ENCODE peak calls at places on chromosomes 7 and 10, in six cellular contexts. One of them, this sample, is unnamed.

GRCh38 chr10:105742184-105742583 is 1101.1 kb downstream of the SORCS3 start:
- DNase-seq in activated T-cell treated with anti-CD3 and anti-CD28 coated beads for 1 hour: no peak
- DNase-seq in NCI-H82: no peak
- DNase-seq in activated effector memory CD4-positive, alpha-beta T cell treated with anti-CD3 and anti-CD28 coated beads, Interleukin-2, amount 50 U/mL, for 16 hours: no peak
- DNase-seq in NCI-H1930: no peak
- DNase-seq in fibroblast of mammary gland: no peak
- DNase-seq in this sample: peak

GRCh38 chr7:260441-261281 is 29.3 kb upstream of the FOXL3 start:
- DNase-seq in activated T-cell treated with anti-CD3 and anti-CD28 coated beads for 1 hour: no peak
- DNase-seq in activated effector memory CD4-positive, alpha-beta T cell treated with anti-CD3 and anti-CD28 coated beads, Interleukin-2, amount 50 U/mL, for 16 hours: peak
- DNase-seq in fibroblast of mammary gland: no peak
- DNase-seq in NCI-H1930: no peak
- DNase-seq in NCI-H82: no peak
- DNase-seq in this sample: no peak

GRCh38 chr10:34273340-34273739 is 541.8 kb downstream of the PARD3 start:
- DNase-seq in NCI-H1930: no peak
- DNase-seq in fibroblast of mammary gland: no peak
- DNase-seq in activated effector memory CD4-positive, alpha-beta T cell treated with anti-CD3 and anti-CD28 coated beads, Interleukin-2, amount 50 U/mL, for 16 hours: no peak
- DNase-seq in NCI-H82: no peak
- DNase-seq in activated T-cell treated with anti-CD3 and anti-CD28 coated beads for 1 hour: no peak
- DNase-seq in this sample: no peak

GRCh38 chr7:135798104-135798503 is 49.5 kb upstream of the FAM180A start:
- DNase-seq in NCI-H82: no peak
- DNase-seq in activated T-cell treated with anti-CD3 and anti-CD28 coated beads for 1 hour: no peak
- DNase-seq in activated effector memory CD4-positive, alpha-beta T cell treated with anti-CD3 and anti-CD28 coated beads, Interleukin-2, amount 50 U/mL, for 16 hours: no peak
- DNase-seq in NCI-H1930: no peak
- DNase-seq in fibroblast of mammary gland: no peak
- DNase-seq in this sample: no peak

GRCh38 chr7:101470668-101471067 is 108.0 kb downstream of the COL26A1 start:
- DNase-seq in activated T-cell treated with anti-CD3 and anti-CD28 coated beads for 1 hour: no peak
- DNase-seq in NCI-H82: no peak
- DNase-seq in NCI-H1930: no peak
- DNase-seq in fibroblast of mammary gland: no peak
- DNase-seq in activated effector memory CD4-positive, alpha-beta T cell treated with anti-CD3 and anti-CD28 coated beads, Interleukin-2, amount 50 U/mL, for 16 hours: peak
- DNase-seq in this sample: no peak

GRCh38 chr10:95559466-95559865 is 1.7 kb downstream of the SORBS1 start:
- DNase-seq in fibroblast of mammary gland: no peak
- DNase-seq in activated effector memory CD4-positive, alpha-beta T cell treated with anti-CD3 and anti-CD28 coated beads, Interleukin-2, amount 50 U/mL, for 16 hours: no peak
- DNase-seq in NCI-H82: peak
- DNase-seq in activated T-cell treated with anti-CD3 and anti-CD28 coated beads for 1 hour: no peak
- DNase-seq in NCI-H1930: no peak
- DNase-seq in this sample: no peak

GRCh38 chr7:21550821-21551531 is 8.1 kb downstream of the DNAH11 start:
- DNase-seq in NCI-H1930: no peak
- DNase-seq in activated effector memory CD4-positive, alpha-beta T cell treated with anti-CD3 and anti-CD28 coated beads, Interleukin-2, amount 50 U/mL, for 16 hours: no peak
- DNase-seq in NCI-H82: no peak
- DNase-seq in activated T-cell treated with anti-CD3 and anti-CD28 coated beads for 1 hour: no peak
- DNase-seq in fibroblast of mammary gland: no peak
- DNase-seq in this sample: no peak

GRCh38 chr7:155166673-155167370 is 96.7 kb downstream of the HTR5A start:
- DNase-seq in activated T-cell treated with anti-CD3 and anti-CD28 coated beads for 1 hour: no peak
- DNase-seq in NCI-H1930: no peak
- DNase-seq in activated effector memory CD4-positive, alpha-beta T cell treated with anti-CD3 and anti-CD28 coated beads, Interleukin-2, amount 50 U/mL, for 16 hours: peak
- DNase-seq in NCI-H82: no peak
- DNase-seq in fibroblast of mammary gland: peak
- DNase-seq in this sample: peak

GRCh38 chr10:47094636-47095035 is 183.4 kb downstream of the PTPN20 start:
- DNase-seq in activated T-cell treated with anti-CD3 and anti-CD28 coated beads for 1 hour: no peak
- DNase-seq in NCI-H82: no peak
- DNase-seq in activated effector memory CD4-positive, alpha-beta T cell treated with anti-CD3 and anti-CD28 coated beads, Interleukin-2, amount 50 U/mL, for 16 hours: no peak
- DNase-seq in NCI-H1930: no peak
- DNase-seq in fibroblast of mammary gland: no peak
- DNase-seq in this sample: no peak

GRCh38 chr7:95691464-95691863 is 80.9 kb upstream of the DYNC1I1 start:
- DNase-seq in activated effector memory CD4-positive, alpha-beta T cell treated with anti-CD3 and anti-CD28 coated beads, Interleukin-2, amount 50 U/mL, for 16 hours: no peak
- DNase-seq in NCI-H82: no peak
- DNase-seq in activated T-cell treated with anti-CD3 and anti-CD28 coated beads for 1 hour: no peak
- DNase-seq in NCI-H1930: no peak
- DNase-seq in fibroblast of mammary gland: no peak
- DNase-seq in this sample: no peak

GRCh38 chr7:44217852-44218402 is 17.1 kb downstream of the YKT6 start:
- DNase-seq in NCI-H82: no peak
- DNase-seq in activated T-cell treated with anti-CD3 and anti-CD28 coated beads for 1 hour: no peak
- DNase-seq in fibroblast of mammary gland: no peak
- DNase-seq in activated effector memory CD4-positive, alpha-beta T cell treated with anti-CD3 and anti-CD28 coated beads, Interleukin-2, amount 50 U/mL, for 16 hours: no peak
- DNase-seq in NCI-H1930: no peak
- DNase-seq in this sample: no peak

GRCh38 chr10:43238462-43238861 is 28.4 kb downstream of the RASGEF1A start:
- DNase-seq in activated T-cell treated with anti-CD3 and anti-CD28 coated beads for 1 hour: no peak
- DNase-seq in fibroblast of mammary gland: no peak
- DNase-seq in activated effector memory CD4-positive, alpha-beta T cell treated with anti-CD3 and anti-CD28 coated beads, Interleukin-2, amount 50 U/mL, for 16 hours: peak
- DNase-seq in NCI-H1930: no peak
- DNase-seq in NCI-H82: no peak
- DNase-seq in this sample: no peak

GRCh38 chr7:155809947-155810606 is 2.2 kb downstream of the SHH start:
- DNase-seq in NCI-H82: no peak
- DNase-seq in activated T-cell treated with anti-CD3 and anti-CD28 coated beads for 1 hour: no peak
- DNase-seq in NCI-H1930: no peak
- DNase-seq in fibroblast of mammary gland: no peak
- DNase-seq in activated effector memory CD4-positive, alpha-beta T cell treated with anti-CD3 and anti-CD28 coated beads, Interleukin-2, amount 50 U/mL, for 16 hours: no peak
- DNase-seq in this sample: no peak

GRCh38 chr10:105973912-105974311 is 1190.6 kb downstream of the SORCS1 start:
- DNase-seq in fibroblast of mammary gland: no peak
- DNase-seq in NCI-H1930: no peak
- DNase-seq in NCI-H82: no peak
- DNase-seq in activated T-cell treated with anti-CD3 and anti-CD28 coated beads for 1 hour: no peak
- DNase-seq in activated effector memory CD4-positive, alpha-beta T cell treated with anti-CD3 and anti-CD28 coated beads, Interleukin-2, amount 50 U/mL, for 16 hours: no peak
- DNase-seq in this sample: no peak

GRCh38 chr10:53886325-53887300 is 914.4 kb downstream of the PCDH15 start:
- DNase-seq in activated effector memory CD4-positive, alpha-beta T cell treated with anti-CD3 and anti-CD28 coated beads, Interleukin-2, amount 50 U/mL, for 16 hours: no peak
- DNase-seq in NCI-H82: no peak
- DNase-seq in NCI-H1930: no peak
- DNase-seq in activated T-cell treated with anti-CD3 and anti-CD28 coated beads for 1 hour: no peak
- DNase-seq in fibroblast of mammary gland: no peak
- DNase-seq in this sample: no peak

GRCh38 chr10:96264938-96265337 is 6.4 kb downstream of the BLNK start:
- DNase-seq in activated T-cell treated with anti-CD3 and anti-CD28 coated beads for 1 hour: no peak
- DNase-seq in fibroblast of mammary gland: no peak
- DNase-seq in activated effector memory CD4-positive, alpha-beta T cell treated with anti-CD3 and anti-CD28 coated beads, Interleukin-2, amount 50 U/mL, for 16 hours: no peak
- DNase-seq in NCI-H1930: no peak
- DNase-seq in NCI-H82: no peak
- DNase-seq in this sample: no peak

GRCh38 chr7:1724118-1724910 is 54.2 kb downstream of the ELFN1 start:
- DNase-seq in NCI-H1930: no peak
- DNase-seq in activated effector memory CD4-positive, alpha-beta T cell treated with anti-CD3 and anti-CD28 coated beads, Interleukin-2, amount 50 U/mL, for 16 hours: no peak
- DNase-seq in activated T-cell treated with anti-CD3 and anti-CD28 coated beads for 1 hour: no peak
- DNase-seq in fibroblast of mammary gland: no peak
- DNase-seq in NCI-H82: no peak
- DNase-seq in this sample: no peak

GRCh38 chr10:116626815-116627214 is 6.1 kb downstream of the PNLIPRP2 start:
- DNase-seq in NCI-H1930: no peak
- DNase-seq in NCI-H82: no peak
- DNase-seq in activated effector memory CD4-positive, alpha-beta T cell treated with anti-CD3 and anti-CD28 coated beads, Interleukin-2, amount 50 U/mL, for 16 hours: no peak
- DNase-seq in fibroblast of mammary gland: no peak
- DNase-seq in activated T-cell treated with anti-CD3 and anti-CD28 coated beads for 1 hour: no peak
- DNase-seq in this sample: no peak

GRCh38 chr10:24963646-24964045 is 11.2 kb upstream of the PRTFDC1 start:
- DNase-seq in fibroblast of mammary gland: no peak
- DNase-seq in NCI-H82: no peak
- DNase-seq in activated effector memory CD4-positive, alpha-beta T cell treated with anti-CD3 and anti-CD28 coated beads, Interleukin-2, amount 50 U/mL, for 16 hours: no peak
- DNase-seq in activated T-cell treated with anti-CD3 and anti-CD28 coated beads for 1 hour: no peak
- DNase-seq in NCI-H1930: no peak
- DNase-seq in this sample: no peak

GRCh38 chr10:129259128-129259527 is 207.9 kb upstream of the MGMT start:
- DNase-seq in activated effector memory CD4-positive, alpha-beta T cell treated with anti-CD3 and anti-CD28 coated beads, Interleukin-2, amount 50 U/mL, for 16 hours: no peak
- DNase-seq in NCI-H82: no peak
- DNase-seq in NCI-H1930: no peak
- DNase-seq in fibroblast of mammary gland: no peak
- DNase-seq in activated T-cell treated with anti-CD3 and anti-CD28 coated beads for 1 hour: no peak
- DNase-seq in this sample: no peak

GRCh38 chr10:68721673-68721963 is 579 bp downstream of the CCAR1 start:
- DNase-seq in NCI-H82: peak
- DNase-seq in fibroblast of mammary gland: no peak
- DNase-seq in NCI-H1930: no peak
- DNase-seq in activated effector memory CD4-positive, alpha-beta T cell treated with anti-CD3 and anti-CD28 coated beads, Interleukin-2, amount 50 U/mL, for 16 hours: no peak
- DNase-seq in activated T-cell treated with anti-CD3 and anti-CD28 coated beads for 1 hour: no peak
- DNase-seq in this sample: no peak

GRCh38 chr10:75430000-75430763 is 1.2 kb upstream of the LRMDA start:
- DNase-seq in fibroblast of mammary gland: no peak
- DNase-seq in activated effector memory CD4-positive, alpha-beta T cell treated with anti-CD3 and anti-CD28 coated beads, Interleukin-2, amount 50 U/mL, for 16 hours: peak
- DNase-seq in NCI-H1930: no peak
- DNase-seq in activated T-cell treated with anti-CD3 and anti-CD28 coated beads for 1 hour: no peak
- DNase-seq in NCI-H82: no peak
- DNase-seq in this sample: peak

GRCh38 chr7:137073571-137074325 is 205.3 kb downstream of the CHRM2 start:
- DNase-seq in NCI-H82: no peak
- DNase-seq in activated effector memory CD4-positive, alpha-beta T cell treated with anti-CD3 and anti-CD28 coated beads, Interleukin-2, amount 50 U/mL, for 16 hours: no peak
- DNase-seq in activated T-cell treated with anti-CD3 and anti-CD28 coated beads for 1 hour: no peak
- DNase-seq in fibroblast of mammary gland: peak
- DNase-seq in NCI-H1930: no peak
- DNase-seq in this sample: peak

GRCh38 chr7:107900496-107900895 is 9.5 kb downstream of the DLD start:
- DNase-seq in activated effector memory CD4-positive, alpha-beta T cell treated with anti-CD3 and anti-CD28 coated beads, Interleukin-2, amount 50 U/mL, for 16 hours: no peak
- DNase-seq in NCI-H82: no peak
- DNase-seq in NCI-H1930: no peak
- DNase-seq in fibroblast of mammary gland: no peak
- DNase-seq in activated T-cell treated with anti-CD3 and anti-CD28 coated beads for 1 hour: no peak
- DNase-seq in this sample: no peak

GRCh38 chr7:46007194-46007593 is 86.1 kb upstream of the IGFBP3 start:
- DNase-seq in NCI-H1930: no peak
- DNase-seq in NCI-H82: no peak
- DNase-seq in fibroblast of mammary gland: peak
- DNase-seq in activated T-cell treated with anti-CD3 and anti-CD28 coated beads for 1 hour: no peak
- DNase-seq in activated effector memory CD4-positive, alpha-beta T cell treated with anti-CD3 and anti-CD28 coated beads, Interleukin-2, amount 50 U/mL, for 16 hours: no peak
- DNase-seq in this sample: peak

GRCh38 chr7:91239171-91239604 is 25.0 kb upstream of the FZD1 start:
- DNase-seq in NCI-H1930: no peak
- DNase-seq in activated T-cell treated with anti-CD3 and anti-CD28 coated beads for 1 hour: no peak
- DNase-seq in fibroblast of mammary gland: peak
- DNase-seq in activated effector memory CD4-positive, alpha-beta T cell treated with anti-CD3 and anti-CD28 coated beads, Interleukin-2, amount 50 U/mL, for 16 hours: no peak
- DNase-seq in NCI-H82: no peak
- DNase-seq in this sample: peak

GRCh38 chr10:71697938-71698709 is 21.5 kb downstream of the C10orf105 start:
- DNase-seq in NCI-H82: no peak
- DNase-seq in activated T-cell treated with anti-CD3 and anti-CD28 coated beads for 1 hour: no peak
- DNase-seq in NCI-H1930: no peak
- DNase-seq in fibroblast of mammary gland: no peak
- DNase-seq in activated effector memory CD4-positive, alpha-beta T cell treated with anti-CD3 and anti-CD28 coated beads, Interleukin-2, amount 50 U/mL, for 16 hours: peak
- DNase-seq in this sample: no peak

GRCh38 chr7:107230334-107230733 is 61.5 kb downstream of the HBP1 start:
- DNase-seq in activated T-cell treated with anti-CD3 and anti-CD28 coated beads for 1 hour: no peak
- DNase-seq in fibroblast of mammary gland: peak
- DNase-seq in NCI-H1930: no peak
- DNase-seq in NCI-H82: no peak
- DNase-seq in activated effector memory CD4-positive, alpha-beta T cell treated with anti-CD3 and anti-CD28 coated beads, Interleukin-2, amount 50 U/mL, for 16 hours: no peak
- DNase-seq in this sample: no peak

GRCh38 chr7:12016439-12016838 is 184.4 kb upstream of the THSD7A start:
- DNase-seq in activated T-cell treated with anti-CD3 and anti-CD28 coated beads for 1 hour: no peak
- DNase-seq in fibroblast of mammary gland: no peak
- DNase-seq in NCI-H82: no peak
- DNase-seq in NCI-H1930: no peak
- DNase-seq in activated effector memory CD4-positive, alpha-beta T cell treated with anti-CD3 and anti-CD28 coated beads, Interleukin-2, amount 50 U/mL, for 16 hours: no peak
- DNase-seq in this sample: no peak

GRCh38 chr10:70132098-70133029 is at the start of gene AIFM2:
- DNase-seq in activated T-cell treated with anti-CD3 and anti-CD28 coated beads for 1 hour: peak
- DNase-seq in activated effector memory CD4-positive, alpha-beta T cell treated with anti-CD3 and anti-CD28 coated beads, Interleukin-2, amount 50 U/mL, for 16 hours: peak
- DNase-seq in NCI-H1930: peak
- DNase-seq in NCI-H82: peak
- DNase-seq in fibroblast of mammary gland: peak
- DNase-seq in this sample: peak